ENCODE peak calls at places on chromosomes 3 and 15, in nine cellular contexts. One of them, this sample, is unnamed.

GRCh38 chr15:93042691-93043378 is 46.2 kb downstream of the RGMA start:
- DNase-seq in BJ: no peak
- DNase-seq in hepatocyte: no peak
- DNase-seq in astrocyte of the spinal cord: no peak
- DNase-seq in iPS DF 6.9: no peak
- DNase-seq in left ventricle myocardium inferior: no peak
- DNase-seq in IMR-90: no peak
- DNase-seq in thoracic aorta: no peak
- DNase-seq in GM12865: no peak
- DNase-seq in this sample: no peak

GRCh38 chr3:46188708-46189107 is 19.4 kb downstream of the CCR1 start:
- DNase-seq in left ventricle myocardium inferior: no peak
- DNase-seq in BJ: no peak
- DNase-seq in iPS DF 6.9: no peak
- DNase-seq in IMR-90: no peak
- DNase-seq in thoracic aorta: no peak
- DNase-seq in astrocyte of the spinal cord: no peak
- DNase-seq in GM12865: no peak
- DNase-seq in hepatocyte: no peak
- DNase-seq in this sample: no peak

GRCh38 chr3:139119331-139120025 is 74.8 kb upstream of the PRR23C start:
- DNase-seq in astrocyte of the spinal cord: no peak
- DNase-seq in thoracic aorta: no peak
- DNase-seq in iPS DF 6.9: no peak
- DNase-seq in left ventricle myocardium inferior: no peak
- DNase-seq in GM12865: no peak
- DNase-seq in IMR-90: no peak
- DNase-seq in hepatocyte: no peak
- DNase-seq in BJ: no peak
- DNase-seq in this sample: peak

GRCh38 chr3:71228156-71228885 is 355.2 kb downstream of the FOXP1 start:
- DNase-seq in iPS DF 6.9: no peak
- DNase-seq in BJ: no peak
- DNase-seq in IMR-90: no peak
- DNase-seq in hepatocyte: no peak
- DNase-seq in thoracic aorta: no peak
- DNase-seq in GM12865: no peak
- DNase-seq in left ventricle myocardium inferior: no peak
- DNase-seq in astrocyte of the spinal cord: no peak
- DNase-seq in this sample: no peak

GRCh38 chr3:121545049-121545563 is 682 bp downstream of the POLQ start:
- DNase-seq in left ventricle myocardium inferior: no peak
- DNase-seq in hepatocyte: peak
- DNase-seq in astrocyte of the spinal cord: peak
- DNase-seq in IMR-90: no peak
- DNase-seq in GM12865: no peak
- DNase-seq in iPS DF 6.9: no peak
- DNase-seq in thoracic aorta: no peak
- DNase-seq in BJ: no peak
- DNase-seq in this sample: no peak

GRCh38 chr3:112755845-112756671 is 90.6 kb downstream of the CD200R1L start:
- DNase-seq in BJ: no peak
- DNase-seq in GM12865: no peak
- DNase-seq in IMR-90: no peak
- DNase-seq in hepatocyte: no peak
- DNase-seq in astrocyte of the spinal cord: no peak
- DNase-seq in iPS DF 6.9: no peak
- DNase-seq in left ventricle myocardium inferior: no peak
- DNase-seq in thoracic aorta: no peak
- DNase-seq in this sample: no peak

GRCh38 chr3:116148881-116149530 is 296.3 kb downstream of the LSAMP start:
- DNase-seq in IMR-90: peak
- DNase-seq in left ventricle myocardium inferior: no peak
- DNase-seq in GM12865: no peak
- DNase-seq in hepatocyte: no peak
- DNase-seq in BJ: no peak
- DNase-seq in iPS DF 6.9: no peak
- DNase-seq in thoracic aorta: no peak
- DNase-seq in astrocyte of the spinal cord: peak
- DNase-seq in this sample: no peak

GRCh38 chr3:127259882-127260281 is 28.0 kb downstream of the PRR20G start:
- DNase-seq in GM12865: no peak
- DNase-seq in IMR-90: no peak
- DNase-seq in iPS DF 6.9: no peak
- DNase-seq in BJ: no peak
- DNase-seq in left ventricle myocardium inferior: no peak
- DNase-seq in astrocyte of the spinal cord: no peak
- DNase-seq in hepatocyte: no peak
- DNase-seq in thoracic aorta: no peak
- DNase-seq in this sample: peak

GRCh38 chr3:49162751-49163419 is 3.2 kb downstream of the CCDC71 start:
- DNase-seq in astrocyte of the spinal cord: no peak
- DNase-seq in thoracic aorta: no peak
- DNase-seq in IMR-90: no peak
- DNase-seq in hepatocyte: no peak
- DNase-seq in GM12865: no peak
- DNase-seq in BJ: no peak
- DNase-seq in left ventricle myocardium inferior: no peak
- DNase-seq in iPS DF 6.9: no peak
- DNase-seq in this sample: no peak

DNA sequence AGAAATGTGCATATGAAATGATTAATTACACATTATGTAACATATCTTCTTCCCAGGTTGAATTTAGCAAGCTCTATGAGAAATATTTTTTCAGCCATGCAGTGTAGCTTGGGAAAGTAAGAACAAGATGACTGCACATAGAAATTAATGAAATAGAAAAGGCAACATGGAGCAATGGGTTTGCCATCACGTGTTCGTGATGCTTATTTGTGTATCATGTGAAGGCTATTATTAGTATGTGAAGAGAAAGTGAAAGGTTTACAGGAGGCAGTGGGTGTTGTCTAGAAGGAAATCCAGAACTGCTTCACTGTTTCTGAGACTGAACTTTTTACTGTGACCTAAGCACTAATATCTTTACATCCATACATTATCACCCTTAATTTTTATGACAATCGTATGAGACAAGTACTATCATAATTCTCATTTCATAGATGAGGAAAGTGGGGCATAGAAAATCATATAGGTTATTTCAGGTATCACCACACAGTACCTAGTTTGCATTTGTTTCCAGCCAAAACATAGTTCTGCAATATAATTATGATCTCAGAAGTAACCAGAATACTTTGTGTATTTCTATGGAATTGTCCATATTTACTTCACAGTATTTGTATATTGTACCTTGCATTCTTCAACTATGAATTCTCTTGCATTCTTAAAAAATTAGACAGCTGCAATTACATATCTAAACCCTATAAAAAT is 14.9 kb downstream of the SERPINI1 start:
- DNase-seq in IMR-90: no peak
- DNase-seq in thoracic aorta: no peak
- DNase-seq in iPS DF 6.9: no peak
- DNase-seq in BJ: no peak
- DNase-seq in hepatocyte: no peak
- DNase-seq in astrocyte of the spinal cord: no peak
- DNase-seq in GM12865: peak
- DNase-seq in left ventricle myocardium inferior: no peak
- DNase-seq in this sample: no peak
- H3K4me3 ChIP-seq in IMR-90: no peak
- H3K4me3 ChIP-seq in thoracic aorta: no peak
- H3K4me3 ChIP-seq in iPS DF 6.9: no peak
- H3K4me3 ChIP-seq in BJ: no peak
- H3K4me3 ChIP-seq in hepatocyte: no peak
- H3K4me3 ChIP-seq in astrocyte of the spinal cord: no peak
- H3K4me3 ChIP-seq in GM12865: no peak
- H3K4me3 ChIP-seq in left ventricle myocardium inferior: peak
- H3K4me3 ChIP-seq in this sample: no peak

GRCh38 chr15:74174966-74175270 is 1.4 kb downstream of the ISLR start:
- DNase-seq in thoracic aorta: no peak
- DNase-seq in astrocyte of the spinal cord: no peak
- DNase-seq in hepatocyte: no peak
- DNase-seq in left ventricle myocardium inferior: no peak
- DNase-seq in IMR-90: no peak
- DNase-seq in iPS DF 6.9: no peak
- DNase-seq in GM12865: no peak
- DNase-seq in BJ: no peak
- DNase-seq in this sample: no peak

GRCh38 chr15:74173545-74174215 is at the start of gene ISLR:
- DNase-seq in hepatocyte: peak
- DNase-seq in IMR-90: peak
- DNase-seq in left ventricle myocardium inferior: peak
- DNase-seq in iPS DF 6.9: no peak
- DNase-seq in GM12865: no peak
- DNase-seq in astrocyte of the spinal cord: peak
- DNase-seq in BJ: peak
- DNase-seq in thoracic aorta: no peak
- DNase-seq in this sample: peak

GRCh38 chr15:74175271-74176191 is 2.0 kb downstream of the ISLR start:
- DNase-seq in iPS DF 6.9: no peak
- DNase-seq in hepatocyte: no peak
- DNase-seq in GM12865: no peak
- DNase-seq in left ventricle myocardium inferior: no peak
- DNase-seq in BJ: no peak
- DNase-seq in IMR-90: no peak
- DNase-seq in thoracic aorta: no peak
- DNase-seq in astrocyte of the spinal cord: no peak
- DNase-seq in this sample: peak

GRCh38 chr15:74172751-74173544 is 562 bp upstream of the ISLR start:
- DNase-seq in hepatocyte: peak
- DNase-seq in astrocyte of the spinal cord: peak
- DNase-seq in IMR-90: peak
- DNase-seq in thoracic aorta: no peak
- DNase-seq in iPS DF 6.9: no peak
- DNase-seq in BJ: no peak
- DNase-seq in left ventricle myocardium inferior: peak
- DNase-seq in GM12865: no peak
- DNase-seq in this sample: peak

GRCh38 chr15:74174216-74174965 is 881 bp downstream of the ISLR start:
- DNase-seq in thoracic aorta: no peak
- DNase-seq in BJ: no peak
- DNase-seq in IMR-90: no peak
- DNase-seq in left ventricle myocardium inferior: peak
- DNase-seq in hepatocyte: peak
- DNase-seq in astrocyte of the spinal cord: peak
- DNase-seq in iPS DF 6.9: no peak
- DNase-seq in GM12865: no peak
- DNase-seq in this sample: no peak
- H3K4me3 ChIP-seq in thoracic aorta: peak
- H3K4me3 ChIP-seq in BJ: peak
- H3K4me3 ChIP-seq in IMR-90: no peak
- H3K4me3 ChIP-seq in left ventricle myocardium inferior: peak
- H3K4me3 ChIP-seq in hepatocyte: no peak
- H3K4me3 ChIP-seq in astrocyte of the spinal cord: peak
- H3K4me3 ChIP-seq in iPS DF 6.9: no peak
- H3K4me3 ChIP-seq in GM12865: no peak
- H3K4me3 ChIP-seq in this sample: peak

GRCh38 chr15:67145710-67146109 is 80.3 kb downstream of the SMAD3 start:
- DNase-seq in iPS DF 6.9: no peak
- DNase-seq in GM12865: no peak
- DNase-seq in IMR-90: no peak
- DNase-seq in astrocyte of the spinal cord: no peak
- DNase-seq in thoracic aorta: no peak
- DNase-seq in BJ: no peak
- DNase-seq in left ventricle myocardium inferior: no peak
- DNase-seq in hepatocyte: no peak
- DNase-seq in this sample: no peak

GRCh38 chr15:67146875-67147381 is 81.5 kb downstream of the SMAD3 start:
- DNase-seq in astrocyte of the spinal cord: peak
- DNase-seq in hepatocyte: peak
- DNase-seq in thoracic aorta: no peak
- DNase-seq in left ventricle myocardium inferior: no peak
- DNase-seq in iPS DF 6.9: no peak
- DNase-seq in BJ: no peak
- DNase-seq in GM12865: no peak
- DNase-seq in IMR-90: peak
- DNase-seq in this sample: no peak

GRCh38 chr15:67145307-67145610 is 79.9 kb downstream of the SMAD3 start:
- DNase-seq in BJ: no peak
- DNase-seq in IMR-90: no peak
- DNase-seq in iPS DF 6.9: no peak
- DNase-seq in GM12865: no peak
- DNase-seq in thoracic aorta: no peak
- DNase-seq in hepatocyte: no peak
- DNase-seq in astrocyte of the spinal cord: no peak
- DNase-seq in left ventricle myocardium inferior: no peak
- DNase-seq in this sample: no peak

GRCh38 chr15:67147410-67147949 is 82.1 kb downstream of the SMAD3 start:
- DNase-seq in hepatocyte: no peak
- DNase-seq in IMR-90: no peak
- DNase-seq in left ventricle myocardium inferior: no peak
- DNase-seq in GM12865: no peak
- DNase-seq in iPS DF 6.9: no peak
- DNase-seq in thoracic aorta: no peak
- DNase-seq in BJ: no peak
- DNase-seq in astrocyte of the spinal cord: no peak
- DNase-seq in this sample: no peak

DNA sequence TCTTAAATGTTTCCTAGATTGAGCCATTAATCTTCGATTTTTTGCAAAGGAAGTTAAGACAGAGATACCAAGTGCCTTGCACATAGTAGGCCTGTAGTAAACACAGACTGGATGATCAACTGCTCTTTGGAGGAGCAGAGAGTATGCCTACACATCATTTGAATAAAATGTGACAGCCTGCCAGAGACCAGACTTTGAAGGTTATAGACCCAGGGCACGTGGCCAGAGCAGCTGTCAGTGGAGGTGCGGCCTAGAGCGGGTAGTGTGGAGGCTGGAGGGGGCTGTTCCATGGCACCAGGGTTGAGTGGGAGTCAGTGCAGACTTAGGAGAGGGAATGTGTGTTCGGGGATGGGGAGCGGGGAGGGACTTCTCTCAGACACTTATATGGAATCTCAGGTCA is 80.8 kb downstream of the SMAD3 start:
- DNase-seq in GM12865: no peak
- DNase-seq in thoracic aorta: no peak
- DNase-seq in left ventricle myocardium inferior: peak
- DNase-seq in BJ: no peak
- DNase-seq in iPS DF 6.9: no peak
- DNase-seq in IMR-90: peak
- DNase-seq in astrocyte of the spinal cord: peak
- DNase-seq in hepatocyte: peak
- DNase-seq in this sample: no peak
- H3K4me3 ChIP-seq in GM12865: no peak
- H3K4me3 ChIP-seq in thoracic aorta: no peak
- H3K4me3 ChIP-seq in left ventricle myocardium inferior: no peak
- H3K4me3 ChIP-seq in BJ: no peak
- H3K4me3 ChIP-seq in iPS DF 6.9: no peak
- H3K4me3 ChIP-seq in IMR-90: no peak
- H3K4me3 ChIP-seq in astrocyte of the spinal cord: no peak
- H3K4me3 ChIP-seq in hepatocyte: no peak
- H3K4me3 ChIP-seq in this sample: no peak

DNA sequence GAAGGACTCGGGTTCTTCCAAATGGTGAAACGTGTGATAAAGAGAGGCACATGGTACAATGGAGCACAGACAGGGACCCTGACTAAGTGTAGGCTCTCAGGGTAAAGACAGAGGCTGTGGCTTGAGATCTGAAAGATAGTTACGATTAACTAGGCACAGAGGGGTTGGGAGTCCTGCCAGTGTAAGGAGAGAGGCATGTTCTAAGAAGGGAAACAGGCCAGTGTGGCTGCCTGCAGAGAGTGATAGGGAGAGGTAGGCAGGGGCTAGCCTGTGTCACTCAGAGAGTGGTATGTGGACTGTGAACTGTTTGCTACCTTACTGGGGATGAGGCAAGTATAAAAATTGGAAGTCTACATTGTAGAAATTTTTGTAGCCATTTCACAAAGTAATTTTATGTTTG is 109.5 kb downstream of the PEX5L start:
- DNase-seq in GM12865: no peak
- DNase-seq in left ventricle myocardium inferior: no peak
- DNase-seq in BJ: no peak
- DNase-seq in hepatocyte: no peak
- DNase-seq in IMR-90: no peak
- DNase-seq in astrocyte of the spinal cord: no peak
- DNase-seq in thoracic aorta: no peak
- DNase-seq in iPS DF 6.9: no peak
- DNase-seq in this sample: no peak
- H3K4me3 ChIP-seq in GM12865: no peak
- H3K4me3 ChIP-seq in left ventricle myocardium inferior: no peak
- H3K4me3 ChIP-seq in BJ: no peak
- H3K4me3 ChIP-seq in hepatocyte: no peak
- H3K4me3 ChIP-seq in IMR-90: no peak
- H3K4me3 ChIP-seq in astrocyte of the spinal cord: no peak
- H3K4me3 ChIP-seq in thoracic aorta: no peak
- H3K4me3 ChIP-seq in iPS DF 6.9: no peak
- H3K4me3 ChIP-seq in this sample: no peak

This sample was measured in lower leg skin.